ENCODE peak calls at places on chromosomes 7 and 10, in nine cellular contexts. V is stimulated activated effector memory CD8-positive, alpha-beta T cell treated with anti-CD3 and anti-CD28 coated beads, Interleukin-12 subunit alpha, Interleukin-12 subunit beta, amount 100 ng/mL, for 72 hours; L is activated CD4-positive, CD25-positive, alpha-beta regulatory T cell treated with anti-CD3 and anti-CD28 coated beads, Interleukin-2, amount 50 U/mL, for 24 hours; U is mucosa of descending colon; F is body of pancreas; B is activated T-cell treated with anti-CD3 and anti-CD28 coated beads, Interleukin-2, amount 50 U/mL, for 72 hours; A is right lobe of liver; Y is effector memory CD8-positive, alpha-beta T cell; P is heart left ventricle. G is an unnamed sample.

GRCh38 chr7:112431803-112432202 is 18.5 kb upstream of the IFRD1 start:
- ATAC-seq in Y (no peak), F (no peak), P (no peak), L (no peak), B (no peak), V (no peak), A (no peak), U (no peak), G (no peak)

GRCh38 chr10:130135676-130136213 is 446 bp upstream of the GLRX3 start:
- ATAC-seq in U (peak), F (peak), A (no peak), Y (no peak), B (no peak), L (no peak), V (no peak), P (no peak), G (peak)

GRCh38 chr7:79531905-79532304 is 78.4 kb upstream of the MAGI2 start:
- ATAC-seq in P (no peak), V (no peak), F (no peak), U (no peak), B (no peak), Y (no peak), L (no peak), A (peak), G (no peak)

GRCh38 chr10:133394801-133395221 is 854 bp downstream of the MTG1 start:
- ATAC-seq in P (no peak), V (no peak), U (no peak), F (no peak), B (no peak), L (no peak), Y (no peak), A (no peak), G (peak)

GRCh38 chr7:157996359-157997079 is 591.1 kb downstream of the PTPRN2 start:
- ATAC-seq in F (no peak), V (no peak), L (no peak), U (no peak), B (no peak), P (no peak), Y (no peak), A (no peak), G (no peak)

GRCh38 chr10:69465457-69466157 is 14.3 kb downstream of the TSPAN15 start:
- ATAC-seq in U (no peak), L (no peak), B (peak), P (no peak), V (peak), Y (peak), A (no peak), F (no peak), G (no peak)

GRCh38 chr10:91665842-91666241 is 33.0 kb upstream of the PPP1R3C start:
- ATAC-seq in P (no peak), Y (no peak), L (no peak), F (no peak), A (no peak), U (no peak), V (no peak), B (no peak), G (no peak)

GRCh38 chr7:113113912-113114311 is 4.4 kb downstream of the SMIM30 start:
- ATAC-seq in B (no peak), A (no peak), P (no peak), Y (no peak), U (no peak), L (no peak), V (no peak), F (no peak), G (peak)

GRCh38 chr10:118723467-118723866 is 31.3 kb downstream of the CACUL1 start:
- ATAC-seq in Y (no peak), P (no peak), V (no peak), B (no peak), U (no peak), A (no peak), L (no peak), F (no peak), G (no peak)

GRCh38 chr10:7686351-7687171 is 16.6 kb upstream of the ITIH2 start:
- ATAC-seq in Y (no peak), F (peak), U (no peak), A (peak), V (no peak), P (no peak), B (no peak), L (no peak), G (peak)

GRCh38 chr7:139735912-139736595 is 41.7 kb downstream of the HIPK2 start:
- ATAC-seq in F (no peak), U (no peak), Y (no peak), V (no peak), L (no peak), B (no peak), A (no peak), P (no peak), G (no peak)

G was measured in SK-N-SH treated with all-trans-retinoic acid at 6 μM for 48 hours.